ENCODE peak calls at places on chromosomes 2 and 18, in ten cellular contexts. V is cardiac muscle cell; A is uterus; J is hepatocyte; M is SK-N-MC; H is ascending aorta; Z is stomach; X is psoas muscle; O is thoracic aorta; P is CD8-positive, alpha-beta T cell. K is an unnamed sample.

GRCh38 chr18:80232030-80232429 is 15.3 kb downstream of the PARD6G start:
- DNase-seq in V (no peak), A (no peak), J (no peak), M (no peak), H (no peak), Z (no peak), X (no peak), O (no peak), P (no peak), K (no peak)

GRCh38 chr2:18788590-18788989 is 199.2 kb upstream of the NT5C1B start:
- DNase-seq in V (peak), A (no peak), J (peak), M (peak), H (no peak), Z (no peak), X (peak), O (no peak), P (no peak), K (peak)

GRCh38 chr2:216081487-216082387 is at the start of the genes PECR and TMEM169:
- DNase-seq in V (peak), A (peak), J (peak), M (no peak), H (peak), Z (peak), X (peak), O (peak), P (peak), K (peak)

GRCh38 chr2:42052702-42053481 is 5.1 kb downstream of the PKDCC start:
- DNase-seq in V (peak), A (peak), J (peak), M (no peak), H (no peak), Z (no peak), X (no peak), O (no peak), P (no peak), K (peak)

GRCh38 chr2:21317131-21317530 is 193.4 kb downstream of the TDRD15 start:
- DNase-seq in V (peak), A (peak), J (peak), M (no peak), H (no peak), Z (peak), X (peak), O (peak), P (no peak), K (no peak)

GRCh38 chr2:62152000-62152399 is 43.9 kb upstream of the B3GNT2 start:
- DNase-seq in V (no peak), A (no peak), J (peak), M (no peak), H (no peak), Z (no peak), X (no peak), O (no peak), P (no peak), K (peak)

GRCh38 chr2:9781252-9781651 is 62.0 kb upstream of the TAF1B start:
- DNase-seq in V (no peak), A (no peak), J (peak), M (no peak), H (no peak), Z (no peak), X (no peak), O (no peak), P (no peak), K (no peak)

GRCh38 chr2:241074065-241074818 is 27.8 kb downstream of the MTERF4 start:
- DNase-seq in V (no peak), A (no peak), J (no peak), M (no peak), H (no peak), Z (no peak), X (no peak), O (no peak), P (no peak), K (no peak)

GRCh38 chr2:128416781-128417180 is 98.1 kb upstream of the HS6ST1 start:
- DNase-seq in V (no peak), A (peak), J (no peak), M (no peak), H (no peak), Z (peak), X (no peak), O (no peak), P (peak), K (no peak)

GRCh38 chr2:227748079-227748478 is 2.4 kb downstream of the SCYGR8 start:
- DNase-seq in V (peak), A (no peak), J (no peak), M (no peak), H (no peak), Z (no peak), X (no peak), O (no peak), P (peak), K (no peak)

GRCh38 chr2:122543815-122544214 is 788.4 kb downstream of the TSN start:
- DNase-seq in V (no peak), A (no peak), J (no peak), M (no peak), H (no peak), Z (no peak), X (no peak), O (no peak), P (no peak), K (peak)

GRCh38 chr2:38090928-38091327 is 15.0 kb upstream of the CYP1B1 start:
- DNase-seq in V (no peak), A (no peak), J (no peak), M (no peak), H (no peak), Z (no peak), X (no peak), O (no peak), P (no peak), K (no peak)

GRCh38 chr18:31230495-31230894 is 67.8 kb upstream of the DSC1 start:
- DNase-seq in V (no peak), A (no peak), J (peak), M (no peak), H (no peak), Z (no peak), X (no peak), O (no peak), P (no peak), K (peak)

GRCh38 chr2:121943285-121943684 is 187.8 kb downstream of the TSN start:
- DNase-seq in V (no peak), A (no peak), J (no peak), M (no peak), H (no peak), Z (no peak), X (no peak), O (no peak), P (no peak), K (no peak)

GRCh38 chr2:8134105-8134903 is 547.6 kb upstream of the ID2 start:
- DNase-seq in V (no peak), A (no peak), J (peak), M (no peak), H (no peak), Z (no peak), X (no peak), O (no peak), P (no peak), K (no peak)

GRCh38 chr2:120346034-120346666 is at the start of gene INHBB:
- DNase-seq in V (peak), A (no peak), J (peak), M (no peak), H (no peak), Z (no peak), X (no peak), O (no peak), P (no peak), K (no peak)

GRCh38 chr2:102603904-102604303 is 15.4 kb upstream of the SLC9A2 start:
- DNase-seq in V (no peak), A (no peak), J (no peak), M (no peak), H (no peak), Z (no peak), X (no peak), O (no peak), P (no peak), K (no peak)

GRCh38 chr2:240868286-240869108 is at the start of gene AGXT:
- DNase-seq in V (peak), A (no peak), J (peak), M (no peak), H (peak), Z (no peak), X (no peak), O (no peak), P (no peak), K (peak)

GRCh38 chr2:39642054-39642742 is 23.5 kb upstream of the TMEM178A start:
- DNase-seq in V (peak), A (no peak), J (no peak), M (no peak), H (no peak), Z (no peak), X (no peak), O (no peak), P (no peak), K (peak)

GRCh38 chr18:58378980-58379379 is 249.9 kb downstream of the ALPK2 start:
- DNase-seq in V (no peak), A (no peak), J (no peak), M (no peak), H (no peak), Z (no peak), X (no peak), O (no peak), P (no peak), K (no peak)

GRCh38 chr2:196677404-196677803 is 37.9 kb downstream of the CCDC150 start:
- DNase-seq in V (no peak), A (no peak), J (peak), M (no peak), H (no peak), Z (no peak), X (no peak), O (no peak), P (no peak), K (peak)

GRCh38 chr2:66080136-66080535 is 354.8 kb upstream of the MEIS1 start:
- DNase-seq in V (no peak), A (no peak), J (no peak), M (no peak), H (no peak), Z (no peak), X (no peak), O (no peak), P (no peak), K (no peak)

GRCh38 chr2:199811360-199811759 is 39.6 kb downstream of the FTCDNL1 start:
- DNase-seq in V (no peak), A (no peak), J (no peak), M (no peak), H (no peak), Z (no peak), X (no peak), O (no peak), P (no peak), K (no peak)

GRCh38 chr2:13413989-13414388 is 697.3 kb downstream of the TRIB2 start:
- DNase-seq in V (no peak), A (no peak), J (no peak), M (no peak), H (no peak), Z (no peak), X (no peak), O (no peak), P (no peak), K (no peak)

GRCh38 chr2:19357383-19358241 is 811 bp downstream of the OSR1 start:
- DNase-seq in V (peak), A (peak), J (peak), M (no peak), H (no peak), Z (peak), X (no peak), O (no peak), P (no peak), K (no peak)

GRCh38 chr2:79993144-79993543 is 311.4 kb downstream of the LRRTM1 start:
- DNase-seq in V (no peak), A (no peak), J (no peak), M (peak), H (no peak), Z (no peak), X (no peak), O (no peak), P (no peak), K (peak)

GRCh38 chr2:37895135-37895534 is 30.0 kb upstream of the RMDN2 start:
- DNase-seq in V (no peak), A (no peak), J (no peak), M (no peak), H (no peak), Z (no peak), X (no peak), O (no peak), P (no peak), K (no peak)

GRCh38 chr2:69582582-69583176 is 60.9 kb downstream of the AAK1 start:
- DNase-seq in V (no peak), A (no peak), J (peak), M (no peak), H (no peak), Z (peak), X (no peak), O (no peak), P (peak), K (peak)

GRCh38 chr2:98463081-98463481 is 18.4 kb downstream of the INPP4A start:
- DNase-seq in V (no peak), A (no peak), J (no peak), M (no peak), H (no peak), Z (no peak), X (no peak), O (no peak), P (peak), K (no peak)

GRCh38 chr2:46294185-46294836 is 2.9 kb upstream of the EPAS1 start:
- DNase-seq in V (peak), A (no peak), J (peak), M (no peak), H (no peak), Z (no peak), X (no peak), O (no peak), P (no peak), K (no peak)

GRCh38 chr18:51123936-51124486 is 73.5 kb downstream of the MEX3C start:
- DNase-seq in V (no peak), A (no peak), J (no peak), M (no peak), H (no peak), Z (no peak), X (no peak), O (no peak), P (peak), K (no peak)

GRCh38 chr2:233686967-233687366 is 5.3 kb downstream of the UGT1A7 start:
- DNase-seq in V (no peak), A (no peak), J (no peak), M (no peak), H (no peak), Z (no peak), X (no peak), O (no peak), P (no peak), K (peak)

GRCh38 chr2:233689031-233689430 is 3.7 kb upstream of the UGT1A6 start:
- DNase-seq in V (no peak), A (no peak), J (no peak), M (no peak), H (no peak), Z (no peak), X (no peak), O (no peak), P (no peak), K (no peak)

GRCh38 chr2:233689498-233689897 is 3.2 kb upstream of the UGT1A6 start:
- DNase-seq in V (no peak), A (no peak), J (no peak), M (no peak), H (no peak), Z (peak), X (no peak), O (no peak), P (no peak), K (no peak)

GRCh38 chr2:233690444-233690843 is 2.2 kb upstream of the UGT1A6 start:
- DNase-seq in V (no peak), A (no peak), J (no peak), M (no peak), H (no peak), Z (no peak), X (no peak), O (no peak), P (no peak), K (no peak)

DNA sequence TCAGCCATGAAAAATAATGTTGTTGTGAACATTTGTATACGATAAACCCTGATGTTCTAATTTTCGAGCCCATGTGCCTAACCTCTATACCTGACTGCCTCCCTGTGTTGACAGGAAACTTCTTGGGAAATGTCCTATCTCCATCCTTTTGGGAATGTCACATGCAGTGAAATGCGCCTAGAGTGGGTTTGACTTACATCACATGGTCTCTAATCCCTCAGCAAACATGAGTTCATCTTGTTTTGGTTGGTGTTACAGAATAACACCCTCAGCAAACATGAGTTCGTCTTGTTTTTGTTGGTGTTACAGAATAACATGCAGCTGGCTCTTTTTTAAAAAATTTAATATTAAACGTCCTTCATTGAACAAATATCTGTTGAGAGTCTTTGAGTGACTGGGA is 4.3 kb upstream of the UGT1A6 start:
- DNase-seq in V (no peak), A (no peak), J (no peak), M (no peak), H (no peak), Z (no peak), X (no peak), O (no peak), P (no peak), K (no peak)
- H3K4me3 ChIP-seq in V (no peak), A (no peak), J (no peak), M (no peak), H (no peak), Z (no peak), X (no peak), O (no peak), P (no peak), K (no peak)

GRCh38 chr2:187502467-187502866 is 51.8 kb downstream of the TFPI start:
- DNase-seq in V (no peak), A (no peak), J (no peak), M (no peak), H (no peak), Z (no peak), X (no peak), O (no peak), P (no peak), K (no peak)
- H3K27ac ChIP-seq in V (no peak), A (no peak), J (no peak), M (no peak), H (no peak), Z (no peak), X (no peak), O (no peak), P (no peak), K (no peak)

GRCh38 chr2:85012431-85012830 is 41.5 kb downstream of the KCMF1 start:
- DNase-seq in V (no peak), A (no peak), J (no peak), M (no peak), H (no peak), Z (no peak), X (no peak), O (no peak), P (no peak), K (no peak)
- H3K4me3 ChIP-seq in V (no peak), A (no peak), J (no peak), M (no peak), H (no peak), Z (no peak), X (no peak), O (no peak), P (no peak), K (no peak)

GRCh38 chr2:85741811-85742507 is 11.8 kb upstream of the ATOH8 start:
- DNase-seq in V (no peak), A (peak), J (peak), M (peak), H (peak), Z (peak), X (peak), O (peak), P (no peak), K (peak)

GRCh38 chr2:85740193-85740592 is 13.6 kb upstream of the ATOH8 start:
- DNase-seq in V (no peak), A (no peak), J (no peak), M (no peak), H (no peak), Z (no peak), X (no peak), O (no peak), P (no peak), K (no peak)

GRCh38 chr2:85743304-85743978 is 10.3 kb upstream of the ATOH8 start:
- DNase-seq in V (no peak), A (peak), J (peak), M (no peak), H (no peak), Z (no peak), X (no peak), O (no peak), P (no peak), K (peak)

GRCh38 chr2:85744055-85744454 is 9.7 kb upstream of the ATOH8 start:
- DNase-seq in V (no peak), A (no peak), J (no peak), M (no peak), H (no peak), Z (no peak), X (no peak), O (no peak), P (no peak), K (no peak)

DNA sequence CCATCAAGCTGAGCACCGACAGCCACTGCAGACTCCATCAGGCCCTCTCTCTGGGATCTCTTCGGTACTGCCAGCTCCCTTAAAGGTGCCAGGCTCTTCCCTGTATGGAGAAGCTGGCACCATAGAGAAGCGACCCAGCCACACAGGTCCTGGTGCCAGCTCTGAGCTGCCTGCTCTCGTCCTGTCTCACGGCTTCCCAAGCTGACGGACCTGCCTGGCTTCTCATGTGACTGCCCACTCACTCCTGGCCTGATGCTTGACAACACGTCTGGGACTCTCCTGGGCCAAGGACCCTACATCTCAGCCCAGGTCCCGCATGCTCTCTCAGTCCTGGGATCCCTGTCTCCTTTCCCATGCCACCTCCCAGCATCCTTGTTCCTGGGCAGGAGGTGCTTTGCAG is 12.6 kb upstream of the ATOH8 start:
- DNase-seq in V (no peak), A (no peak), J (no peak), M (no peak), H (peak), Z (peak), X (no peak), O (no peak), P (no peak), K (no peak)
- H3K27ac ChIP-seq in V (no peak), A (peak), J (peak), M (peak), H (peak), Z (peak), X (peak), O (peak), P (no peak), K (peak)

K was measured in astrocyte.